ENCODE peak calls at places on chromosome 4, in eight cellular contexts. E, L, P, D, H, U, F and M are unnamed samples.

GRCh38 chr4:161936625-161937133 is 227.1 kb downstream of the FSTL5 start:
- DNase-seq in E (peak; percentile 98), L (peak; percentile 95), P (peak; percentile 96), D (peak; percentile 80), H (no peak), U (no peak), F (no peak), M (peak; percentile 75)

GRCh38 chr4:185811509-185812364 is at the start of gene SORBS2:
- DNase-seq in E (peak; percentile 70), L (no peak), P (peak; percentile 72), D (peak; percentile 25), H (peak; percentile 79), U (peak; percentile 62), F (peak; percentile 69), M (peak; percentile 85)

GRCh38 chr4:42607011-42607726 is 49.7 kb downstream of the ATP8A1 start:
- DNase-seq in E (no peak), L (no peak), P (no peak), D (no peak), H (no peak), U (no peak), F (no peak), M (no peak)

GRCh38 chr4:140308366-140309123 is 64.9 kb upstream of the SCOC start:
- DNase-seq in E (peak; percentile 92), L (no peak), P (peak; percentile 88), D (peak; percentile 98), H (no peak), U (peak; percentile 77), F (no peak), M (no peak)

GRCh38 chr4:104967034-104967401 is 179.7 kb upstream of the TET2 start:
- DNase-seq in E (peak; percentile 40), L (no peak), P (no peak), D (no peak), H (no peak), U (no peak), F (no peak), M (no peak)

GRCh38 chr4:1305261-1305711 is 15.6 kb downstream of the MAEA start:
- DNase-seq in E (peak; percentile 49), L (no peak), P (no peak), D (no peak), H (no peak), U (peak; percentile 28), F (no peak), M (no peak)

GRCh38 chr4:185534850-185535761 is at the start of gene PDLIM3:
- DNase-seq in E (peak; percentile 15), L (no peak), P (peak; percentile 34), D (peak; percentile 30), H (peak; percentile 79), U (peak; percentile 85), F (peak; percentile 84), M (no peak)

GRCh38 chr4:26162095-26162494 is 158.7 kb upstream of the RBPJ start:
- DNase-seq in E (no peak), L (no peak), P (no peak), D (no peak), H (no peak), U (no peak), F (no peak), M (no peak)

GRCh38 chr4:126957555-126958440 is 675.0 kb upstream of the INTU start:
- DNase-seq in E (peak; percentile 10), L (no peak), P (peak; percentile 41), D (peak; percentile 52), H (no peak), U (no peak), F (no peak), M (no peak)

GRCh38 chr4:3666263-3666662 is 99.9 kb upstream of the ADRA2C start:
- DNase-seq in E (no peak), L (no peak), P (no peak), D (no peak), H (no peak), U (no peak), F (no peak), M (no peak)

GRCh38 chr4:47425628-47426027 is 37.9 kb downstream of the COMMD8 start:
- DNase-seq in E (no peak), L (no peak), P (no peak), D (no peak), H (no peak), U (peak; percentile 58), F (no peak), M (no peak)

GRCh38 chr4:90951037-90951436 is 823.8 kb downstream of the CCSER1 start:
- DNase-seq in E (peak; percentile 88), L (no peak), P (peak; percentile 90), D (peak; percentile 61), H (no peak), U (no peak), F (no peak), M (peak; percentile 69)

GRCh38 chr4:107213410-107213809 is 177.3 kb upstream of the DKK2 start:
- DNase-seq in E (no peak), L (peak; percentile 35), P (no peak), D (no peak), H (no peak), U (no peak), F (no peak), M (no peak)
- TF ChIP-seq CTCF in E (no peak), L (peak; percentile 20), P (no peak), D (no peak), H (no peak), U (no peak), F (no peak), M (no peak)

GRCh38 chr4:124903995-124904722 is 191.6 kb upstream of the ANKRD50 start:
- DNase-seq in E (peak; percentile 53), L (peak; percentile 23), P (peak; percentile 84), D (peak; percentile 68), H (no peak), U (no peak), F (peak; percentile 5), M (peak; percentile 50)
- H3K4me3 ChIP-seq in E (no peak overlapping the region), L (no peak overlapping the region), P (peak overlapping the region; percentile 23), D (peak overlapping the region; percentile 30), H (peak overlapping the region; percentile 21), U (peak overlapping the region; percentile 1), F (no peak overlapping the region), M (peak overlapping the region; percentile 43)

GRCh38 chr4:142844782-142845181 is 1.3 kb downstream of the INPP4B start:
- DNase-seq in E (no peak), L (no peak), P (no peak), D (no peak), H (no peak), U (no peak), F (no peak), M (no peak)

GRCh38 chr4:142846105-142846728 is at the start of gene INPP4B:
- DNase-seq in E (peak; percentile 63), L (no peak), P (peak; percentile 56), D (peak; percentile 65), H (peak; percentile 69), U (peak; percentile 74), F (peak; percentile 72), M (peak; percentile 41)

GRCh38 chr4:142846729-142847606 is 867 bp upstream of the INPP4B start:
- DNase-seq in E (peak; percentile 68), L (no peak), P (peak; percentile 14), D (no peak), H (no peak), U (peak; percentile 57), F (peak; percentile 67), M (no peak)

GRCh38 chr4:142845293-142846070 is 619 bp downstream of the INPP4B start:
- DNase-seq in E (peak; percentile 19), L (no peak), P (peak; percentile 22), D (no peak), H (peak; percentile 59), U (peak; percentile 55), F (peak; percentile 55), M (no peak)

GRCh38 chr4:142850478-142850877 is 4.4 kb upstream of the INPP4B start:
- DNase-seq in E (no peak), L (no peak), P (no peak), D (no peak), H (no peak), U (no peak), F (peak; percentile 15), M (no peak)
- TF ChIP-seq CTCF in E (peak; percentile 65), L (peak; percentile 36), P (peak; percentile 46), D (peak; percentile 11), H (no peak), U (no peak), F (peak; percentile 47), M (peak; percentile 65)

GRCh38 chr4:8775751-8776355 is 95.8 kb downstream of the HMX1 start:
- DNase-seq in E (no peak), L (no peak), P (no peak), D (no peak), H (peak; percentile 46), U (peak; percentile 33), F (no peak), M (no peak)
- H3K4me3 ChIP-seq in E (no peak overlapping the region), L (no peak overlapping the region), P (no peak overlapping the region), D (no peak overlapping the region), H (no peak overlapping the region), U (no peak overlapping the region), F (no peak overlapping the region), M (no peak overlapping the region)

DNA sequence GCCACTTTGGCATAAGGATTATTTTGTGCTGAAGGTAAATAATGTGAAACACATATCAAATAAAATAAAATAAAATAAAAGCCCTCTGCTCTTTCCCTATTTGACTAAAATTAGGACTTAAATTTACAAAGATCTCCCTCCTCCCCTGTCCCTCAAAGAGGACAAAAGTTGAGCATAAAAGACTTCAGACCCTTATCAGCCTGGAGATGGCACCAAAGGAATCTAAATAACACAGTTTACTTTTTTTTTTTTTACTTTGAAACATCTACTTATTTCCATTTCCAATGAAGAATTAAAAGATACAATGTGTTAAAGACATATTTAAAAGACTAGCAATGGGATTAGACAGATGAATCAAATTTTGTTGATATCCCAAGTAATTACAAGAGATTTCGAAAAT is 89.7 kb downstream of the EPHA5 start:
- DNase-seq in E (no peak), L (no peak), P (peak; percentile 20), D (no peak), H (no peak), U (no peak), F (peak; percentile 22), M (no peak)
- TF ChIP-seq CTCF in E (no peak), L (no peak), P (peak; percentile 19), D (no peak), H (no peak), U (no peak), F (peak; percentile 49), M (peak; percentile 10)